ENCODE peak calls at places on chromosomes 13 and 19, in six cellular contexts. One of them, this sample, is unnamed.

GRCh38 chr13:99652141-99652540 is 150.9 kb downstream of the TM9SF2 start:
- DNase-seq in RPMI7951: no peak
- DNase-seq in left ventricle myocardium inferior: no peak
- DNase-seq in mesothelial cell of epicardium: no peak
- DNase-seq in AG20443: no peak
- DNase-seq in PC-9: no peak
- DNase-seq in this sample: no peak

GRCh38 chr13:100131863-100132574 is 43.1 kb downstream of the PCCA start:
- DNase-seq in left ventricle myocardium inferior: no peak
- DNase-seq in mesothelial cell of epicardium: no peak
- DNase-seq in AG20443: peak
- DNase-seq in RPMI7951: peak
- DNase-seq in PC-9: no peak
- DNase-seq in this sample: no peak

GRCh38 chr13:49563513-49563912 is 21.8 kb downstream of the RCBTB1 start:
- DNase-seq in RPMI7951: no peak
- DNase-seq in mesothelial cell of epicardium: no peak
- DNase-seq in PC-9: no peak
- DNase-seq in AG20443: peak
- DNase-seq in left ventricle myocardium inferior: no peak
- DNase-seq in this sample: no peak

GRCh38 chr19:41479757-41480191 is 36.8 kb downstream of the ERICH4 start:
- DNase-seq in PC-9: peak
- DNase-seq in AG20443: no peak
- DNase-seq in RPMI7951: peak
- DNase-seq in mesothelial cell of epicardium: no peak
- DNase-seq in left ventricle myocardium inferior: peak
- DNase-seq in this sample: no peak

GRCh38 chr13:34914416-34914815 is 27.7 kb upstream of the NBEA start:
- DNase-seq in AG20443: no peak
- DNase-seq in RPMI7951: no peak
- DNase-seq in left ventricle myocardium inferior: no peak
- DNase-seq in PC-9: no peak
- DNase-seq in mesothelial cell of epicardium: no peak
- DNase-seq in this sample: no peak

GRCh38 chr13:72716776-72717175 is 10.7 kb downstream of the MZT1 start:
- DNase-seq in PC-9: no peak
- DNase-seq in RPMI7951: no peak
- DNase-seq in mesothelial cell of epicardium: no peak
- DNase-seq in left ventricle myocardium inferior: no peak
- DNase-seq in AG20443: no peak
- DNase-seq in this sample: no peak

GRCh38 chr19:13803038-13803437 is 7.8 kb downstream of the ZSWIM4 start:
- DNase-seq in mesothelial cell of epicardium: no peak
- DNase-seq in PC-9: peak
- DNase-seq in AG20443: no peak
- DNase-seq in left ventricle myocardium inferior: no peak
- DNase-seq in RPMI7951: no peak
- DNase-seq in this sample: peak

GRCh38 chr13:26025196-26025595 is 26.6 kb downstream of the SHISA2 start:
- DNase-seq in AG20443: no peak
- DNase-seq in PC-9: no peak
- DNase-seq in left ventricle myocardium inferior: no peak
- DNase-seq in mesothelial cell of epicardium: no peak
- DNase-seq in RPMI7951: no peak
- DNase-seq in this sample: no peak

GRCh38 chr19:1818549-1819195 is 6.6 kb upstream of the ATP8B3 start:
- DNase-seq in RPMI7951: no peak
- DNase-seq in PC-9: no peak
- DNase-seq in left ventricle myocardium inferior: no peak
- DNase-seq in AG20443: no peak
- DNase-seq in mesothelial cell of epicardium: no peak
- DNase-seq in this sample: no peak

GRCh38 chr13:26591672-26592071 is 34.2 kb downstream of the WASF3 start:
- DNase-seq in AG20443: no peak
- DNase-seq in RPMI7951: no peak
- DNase-seq in PC-9: no peak
- DNase-seq in left ventricle myocardium inferior: no peak
- DNase-seq in mesothelial cell of epicardium: no peak
- DNase-seq in this sample: no peak

GRCh38 chr13:19332380-19332779 is 150.8 kb upstream of the TUBA3C start:
- DNase-seq in left ventricle myocardium inferior: no peak
- DNase-seq in mesothelial cell of epicardium: no peak
- DNase-seq in RPMI7951: no peak
- DNase-seq in AG20443: no peak
- DNase-seq in PC-9: no peak
- DNase-seq in this sample: no peak

GRCh38 chr13:23849670-23850069 is 39.5 kb downstream of the MIPEP start:
- DNase-seq in PC-9: no peak
- DNase-seq in mesothelial cell of epicardium: no peak
- DNase-seq in RPMI7951: no peak
- DNase-seq in AG20443: no peak
- DNase-seq in left ventricle myocardium inferior: no peak
- DNase-seq in this sample: no peak

GRCh38 chr19:2302319-2303208 is 5.4 kb downstream of the LINGO3 start:
- DNase-seq in AG20443: peak
- DNase-seq in RPMI7951: peak
- DNase-seq in PC-9: no peak
- DNase-seq in mesothelial cell of epicardium: no peak
- DNase-seq in left ventricle myocardium inferior: peak
- DNase-seq in this sample: no peak

GRCh38 chr13:40875583-40875982 is 86.2 kb downstream of the SLC25A15 start:
- DNase-seq in PC-9: no peak
- DNase-seq in AG20443: no peak
- DNase-seq in mesothelial cell of epicardium: no peak
- DNase-seq in RPMI7951: no peak
- DNase-seq in left ventricle myocardium inferior: no peak
- DNase-seq in this sample: no peak

GRCh38 chr19:49609499-49610092 is 18.6 kb downstream of the PRR12 start:
- DNase-seq in mesothelial cell of epicardium: no peak
- DNase-seq in left ventricle myocardium inferior: no peak
- DNase-seq in RPMI7951: no peak
- DNase-seq in PC-9: no peak
- DNase-seq in AG20443: no peak
- DNase-seq in this sample: no peak

GRCh38 chr13:25276748-25277147 is 10.5 kb downstream of the MTMR6 start:
- DNase-seq in PC-9: no peak
- DNase-seq in AG20443: no peak
- DNase-seq in RPMI7951: peak
- DNase-seq in mesothelial cell of epicardium: no peak
- DNase-seq in left ventricle myocardium inferior: no peak
- DNase-seq in this sample: no peak

GRCh38 chr13:113457510-113457909 is 4.2 kb upstream of the ADPRHL1 start:
- DNase-seq in AG20443: no peak
- DNase-seq in left ventricle myocardium inferior: no peak
- DNase-seq in RPMI7951: no peak
- DNase-seq in PC-9: no peak
- DNase-seq in mesothelial cell of epicardium: no peak
- DNase-seq in this sample: no peak

GRCh38 chr19:9306443-9306842 is 3.2 kb downstream of the ZNF699 start:
- DNase-seq in mesothelial cell of epicardium: no peak
- DNase-seq in RPMI7951: peak
- DNase-seq in AG20443: peak
- DNase-seq in PC-9: no peak
- DNase-seq in left ventricle myocardium inferior: no peak
- DNase-seq in this sample: no peak

GRCh38 chr19:58518261-58519086 is 1.1 kb downstream of the ZBTB45 start:
- DNase-seq in mesothelial cell of epicardium: no peak
- DNase-seq in PC-9: no peak
- DNase-seq in AG20443: no peak
- DNase-seq in left ventricle myocardium inferior: no peak
- DNase-seq in RPMI7951: no peak
- DNase-seq in this sample: no peak

GRCh38 chr19:16737909-16738308 is 18.3 kb downstream of the NWD1 start:
- DNase-seq in mesothelial cell of epicardium: no peak
- DNase-seq in left ventricle myocardium inferior: no peak
- DNase-seq in RPMI7951: no peak
- DNase-seq in PC-9: no peak
- DNase-seq in AG20443: no peak
- DNase-seq in this sample: no peak

GRCh38 chr13:79456051-79456450 is 24.9 kb upstream of the NDFIP2 start:
- DNase-seq in RPMI7951: no peak
- DNase-seq in PC-9: no peak
- DNase-seq in left ventricle myocardium inferior: no peak
- DNase-seq in AG20443: no peak
- DNase-seq in mesothelial cell of epicardium: no peak
- DNase-seq in this sample: no peak

GRCh38 chr19:55304279-55304978 is 20.6 kb downstream of the BRSK1 start:
- DNase-seq in mesothelial cell of epicardium: no peak
- DNase-seq in AG20443: no peak
- DNase-seq in left ventricle myocardium inferior: no peak
- DNase-seq in PC-9: no peak
- DNase-seq in RPMI7951: peak
- DNase-seq in this sample: no peak

GRCh38 chr19:2170219-2170618 is 6.5 kb downstream of the DOT1L start:
- DNase-seq in mesothelial cell of epicardium: no peak
- DNase-seq in AG20443: no peak
- DNase-seq in RPMI7951: peak
- DNase-seq in left ventricle myocardium inferior: no peak
- DNase-seq in PC-9: no peak
- DNase-seq in this sample: no peak

GRCh38 chr19:48720613-48721296 is 1.2 kb upstream of the MAMSTR start:
- DNase-seq in AG20443: peak
- DNase-seq in PC-9: peak
- DNase-seq in left ventricle myocardium inferior: peak
- DNase-seq in mesothelial cell of epicardium: peak
- DNase-seq in RPMI7951: peak
- DNase-seq in this sample: peak

GRCh38 chr19:2476451-2477140 is 669 bp downstream of the GADD45B start:
- DNase-seq in PC-9: peak
- DNase-seq in mesothelial cell of epicardium: peak
- DNase-seq in left ventricle myocardium inferior: peak
- DNase-seq in RPMI7951: peak
- DNase-seq in AG20443: peak
- DNase-seq in this sample: no peak

GRCh38 chr13:113116206-113116800 is 6.3 kb upstream of the F10 start:
- DNase-seq in AG20443: no peak
- DNase-seq in mesothelial cell of epicardium: no peak
- DNase-seq in PC-9: no peak
- DNase-seq in RPMI7951: no peak
- DNase-seq in left ventricle myocardium inferior: no peak
- DNase-seq in this sample: no peak

GRCh38 chr13:46577656-46578589 is 25.0 kb downstream of the LRCH1 start:
- DNase-seq in left ventricle myocardium inferior: no peak
- DNase-seq in mesothelial cell of epicardium: no peak
- DNase-seq in RPMI7951: peak
- DNase-seq in PC-9: no peak
- DNase-seq in AG20443: peak
- DNase-seq in this sample: no peak

GRCh38 chr19:18091217-18091608 is 4.5 kb upstream of the IL12RB1 start:
- DNase-seq in RPMI7951: no peak
- DNase-seq in AG20443: no peak
- DNase-seq in PC-9: no peak
- DNase-seq in mesothelial cell of epicardium: no peak
- DNase-seq in left ventricle myocardium inferior: peak
- DNase-seq in this sample: no peak

GRCh38 chr19:16017138-16017490 is 59.2 kb upstream of the TPM4 start:
- DNase-seq in left ventricle myocardium inferior: no peak
- DNase-seq in AG20443: no peak
- DNase-seq in PC-9: no peak
- DNase-seq in mesothelial cell of epicardium: no peak
- DNase-seq in RPMI7951: no peak
- DNase-seq in this sample: no peak

GRCh38 chr13:29498426-29499040 is 97.0 kb downstream of the SLC7A1 start:
- DNase-seq in PC-9: no peak
- DNase-seq in mesothelial cell of epicardium: no peak
- DNase-seq in RPMI7951: no peak
- DNase-seq in left ventricle myocardium inferior: no peak
- DNase-seq in AG20443: no peak
- DNase-seq in this sample: no peak

GRCh38 chr13:70249332-70250064 is 141.2 kb upstream of the KLHL1 start:
- DNase-seq in mesothelial cell of epicardium: no peak
- DNase-seq in RPMI7951: no peak
- DNase-seq in AG20443: no peak
- DNase-seq in left ventricle myocardium inferior: no peak
- DNase-seq in PC-9: peak
- DNase-seq in this sample: no peak

GRCh38 chr19:39679056-39679790 is 23.5 kb downstream of the LGALS16 start:
- DNase-seq in RPMI7951: peak
- DNase-seq in mesothelial cell of epicardium: no peak
- DNase-seq in left ventricle myocardium inferior: no peak
- DNase-seq in PC-9: no peak
- DNase-seq in AG20443: no peak
- DNase-seq in this sample: no peak

GRCh38 chr13:106617561-106617960 is 49.6 kb upstream of the ARGLU1 start:
- DNase-seq in PC-9: peak
- DNase-seq in left ventricle myocardium inferior: no peak
- DNase-seq in AG20443: peak
- DNase-seq in mesothelial cell of epicardium: no peak
- DNase-seq in RPMI7951: peak
- DNase-seq in this sample: no peak

GRCh38 chr19:56765107-56765506 is 75.4 kb downstream of the PEG3 start:
- DNase-seq in mesothelial cell of epicardium: no peak
- DNase-seq in left ventricle myocardium inferior: peak
- DNase-seq in PC-9: no peak
- DNase-seq in RPMI7951: peak
- DNase-seq in AG20443: no peak
- DNase-seq in this sample: peak

GRCh38 chr13:73168226-73168992 is 109.6 kb downstream of the KLF5 start:
- DNase-seq in left ventricle myocardium inferior: no peak
- DNase-seq in AG20443: no peak
- DNase-seq in mesothelial cell of epicardium: no peak
- DNase-seq in PC-9: no peak
- DNase-seq in RPMI7951: no peak
- DNase-seq in this sample: no peak

GRCh38 chr13:40588101-40588500 is 78.3 kb downstream of the FOXO1 start:
- DNase-seq in left ventricle myocardium inferior: no peak
- DNase-seq in RPMI7951: no peak
- DNase-seq in AG20443: no peak
- DNase-seq in mesothelial cell of epicardium: no peak
- DNase-seq in PC-9: no peak
- DNase-seq in this sample: no peak

GRCh38 chr13:40798380-40798779 is 9.0 kb downstream of the SLC25A15 start:
- DNase-seq in RPMI7951: no peak
- DNase-seq in PC-9: no peak
- DNase-seq in left ventricle myocardium inferior: no peak
- DNase-seq in mesothelial cell of epicardium: no peak
- DNase-seq in AG20443: no peak
- DNase-seq in this sample: no peak

GRCh38 chr13:98466634-98467236 is 110.2 kb downstream of the STK24 start:
- DNase-seq in mesothelial cell of epicardium: peak
- DNase-seq in left ventricle myocardium inferior: no peak
- DNase-seq in PC-9: peak
- DNase-seq in AG20443: peak
- DNase-seq in RPMI7951: peak
- DNase-seq in this sample: no peak

This sample was measured in ureter.